ENCODE peak calls at places on chromosome 5, in eight cellular contexts. One of them, this sample, is unnamed.

GRCh38 chr5:55993013-55993412 is 1.8 kb downstream of the IL6ST start:
- DNase-seq in lung microvascular endothelial cell: peak
- DNase-seq in dorsolateral prefrontal cortex: no peak
- DNase-seq in NCI-H1105: no peak
- DNase-seq in T-helper 17 cell: no peak
- DNase-seq in stimulated activated CD4-positive, alpha-beta T cell treated with anti-CD3 and anti-CD28 coated beads, Interleukin-1b, Interleukin-23, amount 100 ng/mL, for 48 hours: no peak
- DNase-seq in RCC 7860: peak
- DNase-seq in activated CD4-positive, CD25-positive, alpha-beta regulatory T cell treated with anti-CD3 and anti-CD28 coated beads, Interleukin-2, amount 50 U/mL, for 16 hours: no peak
- DNase-seq in this sample: peak

GRCh38 chr5:145697251-145698016 is 137.7 kb downstream of the PRELID2 start:
- DNase-seq in lung microvascular endothelial cell: peak
- DNase-seq in dorsolateral prefrontal cortex: no peak
- DNase-seq in NCI-H1105: no peak
- DNase-seq in T-helper 17 cell: no peak
- DNase-seq in stimulated activated CD4-positive, alpha-beta T cell treated with anti-CD3 and anti-CD28 coated beads, Interleukin-1b, Interleukin-23, amount 100 ng/mL, for 48 hours: no peak
- DNase-seq in RCC 7860: peak
- DNase-seq in activated CD4-positive, CD25-positive, alpha-beta regulatory T cell treated with anti-CD3 and anti-CD28 coated beads, Interleukin-2, amount 50 U/mL, for 16 hours: no peak
- DNase-seq in this sample: no peak

GRCh38 chr5:35416217-35416988 is 186.1 kb upstream of the PRLR start:
- DNase-seq in lung microvascular endothelial cell: no peak
- DNase-seq in dorsolateral prefrontal cortex: no peak
- DNase-seq in NCI-H1105: no peak
- DNase-seq in T-helper 17 cell: no peak
- DNase-seq in stimulated activated CD4-positive, alpha-beta T cell treated with anti-CD3 and anti-CD28 coated beads, Interleukin-1b, Interleukin-23, amount 100 ng/mL, for 48 hours: no peak
- DNase-seq in RCC 7860: no peak
- DNase-seq in activated CD4-positive, CD25-positive, alpha-beta regulatory T cell treated with anti-CD3 and anti-CD28 coated beads, Interleukin-2, amount 50 U/mL, for 16 hours: no peak
- DNase-seq in this sample: no peak

GRCh38 chr5:111950660-111951059 is 193.7 kb upstream of the NREP start:
- DNase-seq in lung microvascular endothelial cell: no peak
- DNase-seq in dorsolateral prefrontal cortex: no peak
- DNase-seq in NCI-H1105: no peak
- DNase-seq in T-helper 17 cell: no peak
- DNase-seq in stimulated activated CD4-positive, alpha-beta T cell treated with anti-CD3 and anti-CD28 coated beads, Interleukin-1b, Interleukin-23, amount 100 ng/mL, for 48 hours: no peak
- DNase-seq in RCC 7860: no peak
- DNase-seq in activated CD4-positive, CD25-positive, alpha-beta regulatory T cell treated with anti-CD3 and anti-CD28 coated beads, Interleukin-2, amount 50 U/mL, for 16 hours: no peak
- DNase-seq in this sample: no peak

GRCh38 chr5:1180841-1181271 is 20.5 kb upstream of the SLC6A19 start:
- DNase-seq in lung microvascular endothelial cell: no peak
- DNase-seq in dorsolateral prefrontal cortex: no peak
- DNase-seq in NCI-H1105: no peak
- DNase-seq in T-helper 17 cell: no peak
- DNase-seq in stimulated activated CD4-positive, alpha-beta T cell treated with anti-CD3 and anti-CD28 coated beads, Interleukin-1b, Interleukin-23, amount 100 ng/mL, for 48 hours: no peak
- DNase-seq in RCC 7860: no peak
- DNase-seq in activated CD4-positive, CD25-positive, alpha-beta regulatory T cell treated with anti-CD3 and anti-CD28 coated beads, Interleukin-2, amount 50 U/mL, for 16 hours: no peak
- DNase-seq in this sample: no peak

GRCh38 chr5:148558892-148559291 is 95.4 kb downstream of the HTR4 start:
- DNase-seq in lung microvascular endothelial cell: no peak
- DNase-seq in dorsolateral prefrontal cortex: no peak
- DNase-seq in NCI-H1105: no peak
- DNase-seq in T-helper 17 cell: no peak
- DNase-seq in stimulated activated CD4-positive, alpha-beta T cell treated with anti-CD3 and anti-CD28 coated beads, Interleukin-1b, Interleukin-23, amount 100 ng/mL, for 48 hours: no peak
- DNase-seq in RCC 7860: no peak
- DNase-seq in activated CD4-positive, CD25-positive, alpha-beta regulatory T cell treated with anti-CD3 and anti-CD28 coated beads, Interleukin-2, amount 50 U/mL, for 16 hours: no peak
- DNase-seq in this sample: no peak

GRCh38 chr5:153168226-153168625 is 322.2 kb upstream of the GRIA1 start:
- DNase-seq in lung microvascular endothelial cell: no peak
- DNase-seq in dorsolateral prefrontal cortex: no peak
- DNase-seq in NCI-H1105: no peak
- DNase-seq in T-helper 17 cell: no peak
- DNase-seq in stimulated activated CD4-positive, alpha-beta T cell treated with anti-CD3 and anti-CD28 coated beads, Interleukin-1b, Interleukin-23, amount 100 ng/mL, for 48 hours: no peak
- DNase-seq in RCC 7860: no peak
- DNase-seq in activated CD4-positive, CD25-positive, alpha-beta regulatory T cell treated with anti-CD3 and anti-CD28 coated beads, Interleukin-2, amount 50 U/mL, for 16 hours: no peak
- DNase-seq in this sample: no peak

GRCh38 chr5:37816883-37817282 is 23.0 kb downstream of the GDNF start:
- DNase-seq in lung microvascular endothelial cell: peak
- DNase-seq in dorsolateral prefrontal cortex: peak
- DNase-seq in NCI-H1105: no peak
- DNase-seq in T-helper 17 cell: no peak
- DNase-seq in stimulated activated CD4-positive, alpha-beta T cell treated with anti-CD3 and anti-CD28 coated beads, Interleukin-1b, Interleukin-23, amount 100 ng/mL, for 48 hours: no peak
- DNase-seq in RCC 7860: no peak
- DNase-seq in activated CD4-positive, CD25-positive, alpha-beta regulatory T cell treated with anti-CD3 and anti-CD28 coated beads, Interleukin-2, amount 50 U/mL, for 16 hours: no peak
- DNase-seq in this sample: peak

GRCh38 chr5:3593771-3594513 is 1.7 kb upstream of the IRX1 start:
- DNase-seq in lung microvascular endothelial cell: no peak
- DNase-seq in dorsolateral prefrontal cortex: no peak
- DNase-seq in NCI-H1105: peak
- DNase-seq in T-helper 17 cell: no peak
- DNase-seq in stimulated activated CD4-positive, alpha-beta T cell treated with anti-CD3 and anti-CD28 coated beads, Interleukin-1b, Interleukin-23, amount 100 ng/mL, for 48 hours: no peak
- DNase-seq in RCC 7860: no peak
- DNase-seq in activated CD4-positive, CD25-positive, alpha-beta regulatory T cell treated with anti-CD3 and anti-CD28 coated beads, Interleukin-2, amount 50 U/mL, for 16 hours: no peak
- DNase-seq in this sample: no peak

GRCh38 chr5:172315599-172316531 is 32.3 kb upstream of the UBTD2 start:
- DNase-seq in lung microvascular endothelial cell: no peak
- DNase-seq in dorsolateral prefrontal cortex: no peak
- DNase-seq in NCI-H1105: no peak
- DNase-seq in T-helper 17 cell: no peak
- DNase-seq in stimulated activated CD4-positive, alpha-beta T cell treated with anti-CD3 and anti-CD28 coated beads, Interleukin-1b, Interleukin-23, amount 100 ng/mL, for 48 hours: no peak
- DNase-seq in RCC 7860: no peak
- DNase-seq in activated CD4-positive, CD25-positive, alpha-beta regulatory T cell treated with anti-CD3 and anti-CD28 coated beads, Interleukin-2, amount 50 U/mL, for 16 hours: no peak
- DNase-seq in this sample: no peak

GRCh38 chr5:68329554-68329953 is 114.0 kb downstream of the PIK3R1 start:
- DNase-seq in lung microvascular endothelial cell: no peak
- DNase-seq in dorsolateral prefrontal cortex: no peak
- DNase-seq in NCI-H1105: no peak
- DNase-seq in T-helper 17 cell: no peak
- DNase-seq in stimulated activated CD4-positive, alpha-beta T cell treated with anti-CD3 and anti-CD28 coated beads, Interleukin-1b, Interleukin-23, amount 100 ng/mL, for 48 hours: no peak
- DNase-seq in RCC 7860: no peak
- DNase-seq in activated CD4-positive, CD25-positive, alpha-beta regulatory T cell treated with anti-CD3 and anti-CD28 coated beads, Interleukin-2, amount 50 U/mL, for 16 hours: no peak
- DNase-seq in this sample: no peak

This sample was measured in anterior cingulate cortex.